ENCODE peak calls at places on chromosomes 7 and 10, in eight cellular contexts. I is caudate nucleus, P is WERI-Rb-1, L is keratinocyte, Y is RWPE1, B is A549, C is neural progenitor cell, N is spleen. S is an unnamed sample.
A peak's percentile ranks its signal among the peaks of the same experiment; 100 is the strongest.

GRCh38 chr7:73557397-73558257 is at the start of gene BCL7B:
- DNase-seq in Y (peak; percentile 94), P (peak; percentile 62), B (peak; percentile 97), N (peak; percentile 94), L (no peak), I (peak; percentile 65), C (peak; percentile 88), S (no peak)

GRCh38 chr10:86951184-86951761 is 6.1 kb downstream of the MMRN2 start:
- DNase-seq in I (no peak), Y (no peak), P (no peak), B (no peak), L (no peak), C (no peak), N (no peak), S (no peak)

GRCh38 chr10:69061305-69062161 is 26.4 kb upstream of the SRGN start:
- DNase-seq in N (peak; percentile 88), C (no peak), B (peak; percentile 69), Y (peak; percentile 91), I (no peak), L (no peak), P (no peak), S (no peak)

GRCh38 chr7:103127006-103127405 is 21.9 kb downstream of the NAPEPLD start:
- DNase-seq in B (no peak), C (no peak), Y (no peak), N (no peak), I (no peak), L (no peak), P (no peak), S (no peak)

GRCh38 chr10:14750900-14751575 is 23.7 kb downstream of the FAM107B start:
- DNase-seq in B (no peak), C (no peak), P (no peak), Y (no peak), I (no peak), N (peak; percentile 93), L (no peak), S (no peak)

GRCh38 chr7:45869426-45869825 is 3.5 kb downstream of the CCDC201 start:
- DNase-seq in N (no peak), B (no peak), Y (no peak), P (no peak), C (no peak), I (no peak), L (no peak), S (no peak)

GRCh38 chr10:124003070-124003419 is 90.4 kb downstream of the CHST15 start:
- DNase-seq in C (no peak), Y (no peak), I (no peak), P (peak; percentile 0), B (no peak), N (peak; percentile 54), L (no peak), S (no peak)

GRCh38 chr10:70901276-70901878 is 13.0 kb upstream of the PCBD1 start:
- DNase-seq in B (no peak), C (no peak), I (no peak), P (no peak), Y (no peak), N (no peak), L (no peak), S (no peak)

GRCh38 chr7:143256932-143257331 is 6.3 kb upstream of the GSTK1 start:
- DNase-seq in I (no peak), L (no peak), Y (no peak), B (no peak), C (no peak), P (no peak), N (no peak), S (no peak)

GRCh38 chr7:33130184-33130583 is 820 bp downstream of the BBS9 start:
- DNase-seq in Y (no peak), L (no peak), I (no peak), N (no peak), P (peak; percentile 33), C (peak; percentile 29), B (peak; percentile 12), S (no peak)

GRCh38 chr7:37916017-37916672 is 472 bp downstream of the SFRP4 start:
- DNase-seq in P (peak; percentile 9), B (no peak), I (no peak), Y (no peak), L (no peak), N (no peak), C (peak; percentile 33), S (no peak)

GRCh38 chr10:62648941-62649340 is 155.6 kb upstream of the ADO start:
- DNase-seq in N (no peak), C (no peak), I (no peak), Y (no peak), P (no peak), B (no peak), L (no peak), S (no peak)

GRCh38 chr7:93566876-93567275 is 7.6 kb downstream of the CALCR start:
- DNase-seq in L (no peak), Y (no peak), N (no peak), C (no peak), I (no peak), B (no peak), P (no peak), S (no peak)

GRCh38 chr10:101879456-101880189 is 36.0 kb upstream of the KCNIP2 start:
- DNase-seq in B (no peak), Y (no peak), I (no peak), N (no peak), L (no peak), C (no peak), P (no peak), S (no peak)

GRCh38 chr10:19730848-19731247 is 85.4 kb upstream of the PLXDC2 start:
- DNase-seq in B (no peak), Y (no peak), C (no peak), I (no peak), N (no peak), L (no peak), P (no peak), S (no peak)

GRCh38 chr10:34792881-34793280 is 22.2 kb downstream of the PARD3 start:
- DNase-seq in N (no peak), P (peak; percentile 13), C (no peak), I (no peak), B (no peak), Y (no peak), L (no peak), S (no peak)

GRCh38 chr10:108465871-108466641 is 1301.5 kb upstream of the SORCS1 start:
- DNase-seq in Y (peak; percentile 8), P (peak; percentile 57), I (no peak), B (no peak), L (no peak), N (peak; percentile 74), C (peak; percentile 65), S (no peak)

GRCh38 chr7:17991866-17992648 is 35.6 kb downstream of the PRPS1L1 start:
- DNase-seq in P (no peak), B (no peak), C (peak; percentile 36), N (no peak), I (no peak), L (no peak), Y (no peak), S (no peak)

GRCh38 chr7:18792866-18793595 is 297.5 kb downstream of the HDAC9 start:
- DNase-seq in B (no peak), Y (no peak), N (no peak), L (no peak), C (no peak), P (no peak), I (no peak), S (no peak)

DNA sequence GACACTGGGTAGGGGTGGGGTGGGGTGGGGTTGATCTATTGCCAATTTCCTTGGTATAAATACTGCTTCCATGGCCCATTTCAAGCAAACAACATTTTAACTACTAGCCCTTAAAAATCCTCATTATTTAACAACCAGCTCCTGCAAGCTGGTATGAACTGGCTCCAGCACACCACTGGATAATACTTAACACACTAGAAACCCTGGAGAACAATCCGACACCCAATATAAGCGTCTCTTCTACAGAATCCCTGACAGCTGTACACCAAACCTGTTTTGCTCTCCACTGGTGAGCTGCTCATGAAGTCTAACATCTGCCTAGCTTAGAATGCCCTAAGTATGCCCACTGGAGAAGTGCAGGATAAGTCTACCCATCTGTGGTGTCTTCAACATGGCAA is 116.8 kb downstream of the HIPK2 start:
- DNase-seq in I (no peak), Y (no peak), N (no peak), C (no peak), P (no peak), B (no peak), L (no peak), S (no peak)
- H3K27ac ChIP-seq in I (peak overlapping the region; percentile 83), Y (no peak overlapping the region), N (no peak overlapping the region), C (no peak overlapping the region), P (no peak overlapping the region), B (no peak overlapping the region), L (peak overlapping the region; percentile 26), S (peak overlapping the region; percentile 87)

DNA sequence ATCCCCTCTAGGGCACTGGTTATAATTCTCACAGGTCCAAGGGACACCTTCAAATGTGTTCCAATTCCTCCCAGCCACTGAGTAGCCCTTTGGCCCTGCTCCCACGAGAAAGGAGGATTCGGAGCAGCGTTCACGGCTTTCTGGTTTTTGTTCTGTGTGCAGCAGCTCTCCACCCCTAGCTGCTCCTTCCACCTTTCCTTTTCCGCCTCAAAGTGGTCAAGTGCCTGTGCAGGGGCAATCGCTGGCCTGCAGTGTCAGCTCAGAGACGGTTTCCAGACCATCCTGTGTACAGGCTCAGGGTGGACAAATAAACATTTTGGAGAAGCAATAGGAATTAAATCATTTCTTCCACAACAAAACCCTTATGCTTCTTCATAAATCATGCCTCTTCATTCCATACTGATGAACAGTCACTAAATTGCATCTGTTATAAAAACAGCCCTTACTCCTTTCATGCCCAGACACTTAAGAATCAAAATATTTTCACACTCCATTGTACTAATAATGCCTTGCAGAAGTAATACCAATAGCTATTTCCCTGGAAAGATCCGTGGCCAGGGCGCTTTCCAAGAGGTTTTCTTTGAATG is 1.1 kb downstream of the KIAA1549 start:
- DNase-seq in C (peak; percentile 37), B (no peak), Y (peak; percentile 9), P (no peak), N (no peak), I (no peak), L (no peak), S (no peak)
- H3K27ac ChIP-seq in C (no peak overlapping the region), B (peak overlapping the region; percentile 99), Y (no peak overlapping the region), P (no peak overlapping the region), N (no peak overlapping the region), I (peak overlapping the region; percentile 40), L (no peak overlapping the region), S (no peak overlapping the region)

GRCh38 chr10:60537697-60538096 is 148.0 kb upstream of the ANK3 start:
- DNase-seq in L (no peak), B (no peak), I (no peak), Y (no peak), N (no peak), P (no peak), C (no peak), S (no peak)
- H3K27ac ChIP-seq in L (no peak overlapping the region), B (no peak overlapping the region), I (no peak overlapping the region), Y (no peak overlapping the region), N (no peak overlapping the region), P (no peak overlapping the region), C (no peak overlapping the region), S (no peak overlapping the region)

DNA sequence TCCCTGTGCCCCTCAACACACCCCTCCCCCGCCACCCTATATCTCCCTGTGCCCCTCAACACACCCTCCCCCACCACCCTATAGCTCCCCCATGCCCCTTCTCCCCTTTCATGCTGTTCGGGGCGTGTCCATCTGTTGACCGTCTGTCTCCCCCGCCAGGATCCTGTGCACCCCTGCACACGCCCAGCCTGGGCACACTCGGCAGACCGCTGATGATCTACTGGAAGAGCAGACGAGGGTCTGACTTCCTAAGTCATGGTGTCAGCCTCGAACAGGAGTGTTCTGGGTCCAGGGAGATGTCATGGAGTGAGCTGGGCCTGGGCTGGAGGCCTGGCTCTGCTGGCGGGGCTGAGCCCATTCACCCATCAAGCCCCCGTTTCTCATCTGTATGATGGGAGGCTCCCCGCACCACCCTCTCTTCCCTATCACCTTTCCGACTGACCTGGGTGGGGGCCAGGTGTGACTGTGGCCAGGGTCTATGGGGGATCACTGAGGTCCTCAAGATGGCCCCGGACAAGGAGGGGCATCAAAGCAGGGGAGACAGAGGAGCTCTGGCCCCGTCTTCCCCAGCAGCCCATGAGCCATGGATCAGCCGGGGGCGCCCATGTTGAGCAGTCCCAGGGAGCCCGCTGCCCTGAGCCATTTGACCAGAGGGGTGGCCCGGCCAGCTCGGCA is 48.3 kb downstream of the PDGFA start:
- DNase-seq in C (no peak), P (no peak), I (no peak), L (no peak), Y (no peak), B (no peak), N (no peak), S (no peak)
- H3K27ac ChIP-seq in C (no peak overlapping the region), P (no peak overlapping the region), I (no peak overlapping the region), L (peak overlapping the region; percentile 33), Y (peak overlapping the region; percentile 99), B (peak overlapping the region; percentile 46), N (peak overlapping the region; percentile 77), S (peak overlapping the region; percentile 63)